ENCODE peak calls at places on chromosomes 7 and 10, in four cellular contexts. A, F, Z and K are unnamed samples.

GRCh38 chr7:1678571-1679325 is 8.7 kb downstream of the ELFN1 start:
- DNase-seq in A (no peak), F (no peak), Z (no peak), K (no peak)

GRCh38 chr7:155261031-155261985 is 36.4 kb upstream of the INSIG1 start:
- DNase-seq in A (no peak), F (no peak), Z (no peak), K (no peak)

GRCh38 chr7:157796846-157797245 is 460.0 kb downstream of the DNAJB6 start:
- DNase-seq in A (no peak), F (no peak), Z (no peak), K (no peak)

GRCh38 chr10:5732141-5732540 is 47.5 kb downstream of the TASOR2 start:
- DNase-seq in A (no peak), F (no peak), Z (no peak), K (no peak)

GRCh38 chr10:7408003-7408493 is 2.8 kb downstream of the SFMBT2 start:
- DNase-seq in A (peak; percentile 41), F (no peak), Z (peak; percentile 64), K (peak; percentile 36)

GRCh38 chr7:50393547-50394252 is 56.5 kb downstream of the FIGNL1 start:
- DNase-seq in A (no peak), F (no peak), Z (no peak), K (no peak)

GRCh38 chr10:78053201-78053868 is 19.7 kb downstream of the RPS24 start:
- DNase-seq in A (no peak), F (peak; percentile 78), Z (no peak), K (peak; percentile 89)

GRCh38 chr7:128105228-128106022 is 74.2 kb upstream of the LRRC4 start:
- DNase-seq in A (no peak), F (no peak), Z (no peak), K (no peak)

GRCh38 chr7:34036069-34036920 is 131.0 kb downstream of the BMPER start:
- DNase-seq in A (peak; percentile 75), F (no peak), Z (no peak), K (no peak)

GRCh38 chr7:51587600-51587999 is 271.0 kb upstream of the COBL start:
- DNase-seq in A (no peak), F (no peak), Z (no peak), K (no peak)

GRCh38 chr7:45726883-45727282 is 146.0 kb downstream of the CCDC201 start:
- DNase-seq in A (no peak), F (no peak), Z (no peak), K (no peak)

GRCh38 chr10:50596897-50597296 is 26.9 kb downstream of the SGMS1 start:
- DNase-seq in A (no peak), F (no peak), Z (no peak), K (no peak)

GRCh38 chr10:110901954-110902819 is 16.8 kb downstream of the BBIP1 start:
- DNase-seq in A (peak; percentile 52), F (peak; percentile 51), Z (no peak), K (peak; percentile 86)

GRCh38 chr10:48608279-48608681 is 3.4 kb upstream of the ARHGAP22 start:
- DNase-seq in A (peak; percentile 44), F (no peak), Z (peak; percentile 72), K (peak; percentile 63)

GRCh38 chr10:120891367-120891766 is 40.2 kb downstream of the WDR11 start:
- DNase-seq in A (no peak), F (no peak), Z (no peak), K (peak; percentile 38)

GRCh38 chr7:24819916-24820689 is 62.8 kb upstream of the GSDME start:
- DNase-seq in A (peak; percentile 92), F (peak; percentile 89), Z (peak; percentile 84), K (peak; percentile 93)

GRCh38 chr7:66778201-66778600 is 37.7 kb downstream of the RABGEF1 start:
- DNase-seq in A (no peak), F (no peak), Z (no peak), K (peak; percentile 55)

GRCh38 chr7:66145404-66145843 is 30.8 kb downstream of the CRCP start:
- DNase-seq in A (no peak), F (no peak), Z (no peak), K (peak; percentile 32)

GRCh38 chr7:116952640-116953371 is 495 bp upstream of the ST7 start:
- DNase-seq in A (peak; percentile 42), F (peak; percentile 51), Z (peak; percentile 53), K (peak; percentile 78)

GRCh38 chr10:95350212-95350829 is 59.5 kb upstream of the PDLIM1 start:
- DNase-seq in A (no peak), F (no peak), Z (no peak), K (peak; percentile 52)

GRCh38 chr7:158535079-158535478 is 52.5 kb downstream of the PTPRN2 start:
- DNase-seq in A (no peak), F (no peak), Z (no peak), K (no peak)

GRCh38 chr7:53022893-53023292 is 12.5 kb upstream of the POM121L12 start:
- DNase-seq in A (no peak), F (no peak), Z (no peak), K (no peak)

GRCh38 chr7:98051118-98051744 is 55.4 kb upstream of the LMTK2 start:
- DNase-seq in A (peak; percentile 32), F (no peak), Z (peak; percentile 71), K (no peak)

GRCh38 chr10:49539320-49539885 is 482 bp upstream of the ERCC6 start:
- DNase-seq in A (peak; percentile 67), F (peak; percentile 86), Z (peak; percentile 34), K (peak; percentile 69)

GRCh38 chr10:8902926-8903325 is 848.4 kb downstream of the GATA3 start:
- DNase-seq in A (no peak), F (no peak), Z (no peak), K (no peak)

GRCh38 chr10:124292911-124293640 is 125.6 kb downstream of the OAT start:
- DNase-seq in A (no peak), F (no peak), Z (no peak), K (no peak)

GRCh38 chr7:151460474-151460855 is 20.5 kb upstream of the CRYGN start:
- DNase-seq in A (peak; percentile 41), F (no peak), Z (no peak), K (peak; percentile 43)

GRCh38 chr10:132345345-132345744 is 13.4 kb downstream of the LRRC27 start:
- DNase-seq in A (no peak), F (no peak), Z (no peak), K (no peak)

GRCh38 chr7:50664461-50664922 is 99.3 kb upstream of the DDC start:
- DNase-seq in A (no peak), F (peak; percentile 85), Z (no peak), K (peak; percentile 84)

GRCh38 chr10:25425776-25426175 is 251.0 kb downstream of the GPR158 start:
- DNase-seq in A (no peak), F (no peak), Z (no peak), K (no peak)
- H3K79me2 ChIP-seq in A (no peaks in the 10 kb centered on the region), F (no peaks in the 10 kb centered on the region), Z (no peaks in the 10 kb centered on the region), K (no peaks in the 10 kb centered on the region)

DNA sequence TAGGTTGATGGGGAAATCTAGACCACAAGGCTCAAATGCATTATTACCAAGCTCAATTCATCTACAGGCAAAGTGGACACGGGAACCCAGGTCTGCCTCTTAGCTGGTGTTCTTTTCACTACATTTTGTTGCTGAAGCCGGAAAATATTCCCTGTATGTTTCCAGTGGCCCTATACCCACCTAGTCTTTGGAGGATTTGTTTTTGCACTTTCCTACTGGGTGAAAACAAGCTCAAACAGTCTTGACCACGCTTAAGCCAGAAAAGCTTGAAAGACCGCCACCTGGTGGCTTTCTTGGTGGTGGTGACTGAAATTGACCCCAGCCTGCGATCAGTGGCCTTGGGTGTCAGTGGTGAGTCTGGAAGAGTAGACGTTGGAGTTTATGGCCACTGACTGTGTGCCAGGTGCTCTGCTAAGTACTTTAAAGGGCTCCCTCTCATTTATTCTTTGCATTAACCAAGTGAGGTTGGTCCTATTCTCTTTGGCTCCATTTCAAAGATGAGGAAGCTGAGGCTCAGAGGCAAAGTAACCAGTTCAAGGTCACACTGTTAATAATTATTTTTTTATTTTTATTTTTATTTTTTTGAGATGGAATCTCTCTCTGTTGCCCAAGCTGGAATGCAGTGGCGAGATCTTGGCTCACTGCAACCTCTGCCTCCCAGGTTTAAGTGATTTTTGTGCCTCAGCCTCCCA is 11.1 kb upstream of the CRTAC1 start:
- DNase-seq in A (peak; percentile 67), F (peak; percentile 68), Z (peak; percentile 80), K (peak; percentile 73)
- TF ChIP-seq EZH2 in A (no peak), F (no peak), Z (no peak), K (no peak)

DNA sequence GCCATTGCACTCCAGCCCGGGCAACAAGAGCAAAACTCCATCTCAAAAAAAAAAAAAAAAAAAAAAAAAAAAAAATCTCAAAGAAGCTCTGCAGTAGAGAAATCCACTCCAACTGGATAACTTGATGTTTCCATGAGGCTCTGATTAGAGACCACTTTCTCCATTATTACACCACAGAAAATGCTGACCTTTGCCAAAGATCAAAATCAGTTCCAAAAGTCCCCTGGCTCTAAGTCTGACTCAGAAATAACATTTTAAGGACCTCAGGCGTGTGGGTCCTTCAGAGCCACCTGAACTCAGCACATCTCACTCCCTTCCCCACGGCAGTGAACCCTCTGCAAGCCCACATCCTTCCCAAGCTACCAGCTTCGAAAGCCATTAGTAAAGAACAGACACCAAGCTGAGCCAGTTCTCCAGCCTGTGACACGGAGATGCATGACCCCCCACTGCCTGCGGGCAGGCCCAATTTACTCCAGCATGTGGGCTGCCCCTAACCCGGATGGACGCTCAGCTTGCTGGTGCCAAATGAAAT is 13.8 kb upstream of the TMEM120A start:
- DNase-seq in A (no peak), F (no peak), Z (no peak), K (no peak)
- TF ChIP-seq EZH2phosphoT487 in A (no peak), F (no peak), Z (no peak), K (no peak)

GRCh38 chr7:74454948-74455804 is 1.5 kb downstream of the GTF2IRD1 start:
- DNase-seq in A (peak; percentile 80), F (no peak), Z (no peak), K (peak; percentile 23)
- H3K79me2 ChIP-seq in A (peaks cover 67% of the 10 kb centered on the region), F (peaks cover 60% of the 10 kb centered on the region), Z (peaks cover 69% of the 10 kb centered on the region), K (peaks cover 9% of the 10 kb centered on the region)